ENCODE peak calls at places on chromosomes 6 and 20, in seven cellular contexts. One of them, this sample, is unnamed.

GRCh38 chr6:148530976-148531375 is 188.3 kb downstream of the SASH1 start:
- DNase-seq in activated gamma-delta T cell treated with Interleukin-2 at 50 U/mL for 16 hours: no peak
- DNase-seq in caudate nucleus: no peak
- DNase-seq in HCT116: no peak
- DNase-seq in H54: no peak
- DNase-seq in activated B cell treated with CpG ODN at 0.5 μM for 24 hours: no peak
- DNase-seq in memory B cell: no peak
- DNase-seq in this sample: no peak

GRCh38 chr20:25864986-25865714 is 168.5 kb upstream of the ZNF337 start:
- DNase-seq in activated gamma-delta T cell treated with Interleukin-2 at 50 U/mL for 16 hours: no peak
- DNase-seq in caudate nucleus: no peak
- DNase-seq in HCT116: no peak
- DNase-seq in H54: no peak
- DNase-seq in activated B cell treated with CpG ODN at 0.5 μM for 24 hours: no peak
- DNase-seq in memory B cell: no peak
- DNase-seq in this sample: no peak

GRCh38 chr6:161342039-161342438 is 68.2 kb upstream of the AGPAT4 start:
- DNase-seq in activated gamma-delta T cell treated with Interleukin-2 at 50 U/mL for 16 hours: no peak
- DNase-seq in caudate nucleus: no peak
- DNase-seq in HCT116: no peak
- DNase-seq in H54: no peak
- DNase-seq in activated B cell treated with CpG ODN at 0.5 μM for 24 hours: no peak
- DNase-seq in memory B cell: no peak
- DNase-seq in this sample: no peak

GRCh38 chr6:80742481-80742880 is 636.0 kb downstream of the BCKDHB start:
- DNase-seq in activated gamma-delta T cell treated with Interleukin-2 at 50 U/mL for 16 hours: no peak
- DNase-seq in caudate nucleus: no peak
- DNase-seq in HCT116: peak
- DNase-seq in H54: no peak
- DNase-seq in activated B cell treated with CpG ODN at 0.5 μM for 24 hours: no peak
- DNase-seq in memory B cell: no peak
- DNase-seq in this sample: no peak

GRCh38 chr6:158010591-158011477 is 29.2 kb downstream of the SYNJ2 start:
- DNase-seq in activated gamma-delta T cell treated with Interleukin-2 at 50 U/mL for 16 hours: no peak
- DNase-seq in caudate nucleus: no peak
- DNase-seq in HCT116: no peak
- DNase-seq in H54: no peak
- DNase-seq in activated B cell treated with CpG ODN at 0.5 μM for 24 hours: no peak
- DNase-seq in memory B cell: no peak
- DNase-seq in this sample: no peak

GRCh38 chr20:45822863-45823262 is 4.2 kb downstream of the TNNC2 start:
- DNase-seq in activated gamma-delta T cell treated with Interleukin-2 at 50 U/mL for 16 hours: no peak
- DNase-seq in caudate nucleus: no peak
- DNase-seq in HCT116: no peak
- DNase-seq in H54: no peak
- DNase-seq in activated B cell treated with CpG ODN at 0.5 μM for 24 hours: no peak
- DNase-seq in memory B cell: no peak
- DNase-seq in this sample: no peak

GRCh38 chr6:84597238-84597875 is 167.0 kb downstream of the TBX18 start:
- DNase-seq in activated gamma-delta T cell treated with Interleukin-2 at 50 U/mL for 16 hours: no peak
- DNase-seq in caudate nucleus: no peak
- DNase-seq in HCT116: no peak
- DNase-seq in H54: no peak
- DNase-seq in activated B cell treated with CpG ODN at 0.5 μM for 24 hours: no peak
- DNase-seq in memory B cell: no peak
- DNase-seq in this sample: no peak

GRCh38 chr20:48523191-48523757 is 304.5 kb downstream of the PREX1 start:
- DNase-seq in activated gamma-delta T cell treated with Interleukin-2 at 50 U/mL for 16 hours: no peak
- DNase-seq in caudate nucleus: no peak
- DNase-seq in HCT116: peak
- DNase-seq in H54: peak
- DNase-seq in activated B cell treated with CpG ODN at 0.5 μM for 24 hours: no peak
- DNase-seq in memory B cell: no peak
- DNase-seq in this sample: no peak

GRCh38 chr6:147699637-147700036 is 191.1 kb downstream of the SAMD5 start:
- DNase-seq in activated gamma-delta T cell treated with Interleukin-2 at 50 U/mL for 16 hours: no peak
- DNase-seq in caudate nucleus: no peak
- DNase-seq in HCT116: peak
- DNase-seq in H54: no peak
- DNase-seq in activated B cell treated with CpG ODN at 0.5 μM for 24 hours: no peak
- DNase-seq in memory B cell: no peak
- DNase-seq in this sample: no peak

GRCh38 chr6:70162972-70163371 is 139.9 kb downstream of the COL9A1 start:
- DNase-seq in activated gamma-delta T cell treated with Interleukin-2 at 50 U/mL for 16 hours: no peak
- DNase-seq in caudate nucleus: no peak
- DNase-seq in HCT116: no peak
- DNase-seq in H54: no peak
- DNase-seq in activated B cell treated with CpG ODN at 0.5 μM for 24 hours: no peak
- DNase-seq in memory B cell: no peak
- DNase-seq in this sample: no peak